ENCODE peak calls at places on chromosomes 2 and 18, in five cellular contexts. G is body of pancreas; X is brain microvascular endothelial cell; T is esophagus squamous epithelium; S is activated CD4-positive, alpha-beta T cell treated with anti-CD3 and anti-CD28 coated beads for 24 hours. P is an unnamed sample.

GRCh38 chr2:173249661-173250641 is 104.7 kb upstream of the CDCA7 start:
- DNase-seq in G (no peak), T (no peak), S (no peak), X (no peak), P (no peak)

GRCh38 chr2:105397959-105398521 is 811 bp downstream of the FHL2 start:
- DNase-seq in X (no peak), S (no peak), G (no peak), T (no peak), P (peak; percentile 36)

GRCh38 chr2:80393996-80394395 is 89.4 kb upstream of the LRRTM1 start:
- DNase-seq in S (no peak), T (no peak), X (no peak), G (no peak), P (no peak)

GRCh38 chr2:37168217-37168981 is 11.6 kb upstream of the EIF2AK2 start:
- DNase-seq in X (peak; percentile 44), T (no peak), S (no peak), G (peak; percentile 24), P (peak; percentile 79)

GRCh38 chr2:136117909-136118818 is at the start of gene CXCR4:
- DNase-seq in S (peak; percentile 68), X (no peak), T (peak; percentile 54), G (peak; percentile 46), P (peak; percentile 90)

GRCh38 chr2:105194022-105194681 is 47.4 kb upstream of the GPR45 start:
- DNase-seq in S (no peak), X (no peak), G (no peak), T (no peak), P (no peak)

GRCh38 chr2:239742377-239742776 is 282.8 kb downstream of the NDUFA10 start:
- DNase-seq in G (no peak), S (no peak), T (no peak), X (no peak), P (no peak)

GRCh38 chr2:207166349-207167128 is 791 bp upstream of the KLF7 start:
- DNase-seq in S (peak; percentile 39), G (peak; percentile 76), T (peak; percentile 29), X (peak; percentile 77), P (peak; percentile 74)

GRCh38 chr2:127081826-127082633 is 24.9 kb downstream of the BIN1 start:
- DNase-seq in T (peak; percentile 13), X (no peak), S (no peak), G (no peak), P (peak; percentile 80)

GRCh38 chr18:45839415-45840395 is 14.2 kb downstream of the SIGLEC15 start:
- DNase-seq in T (no peak), G (peak; percentile 43), X (peak; percentile 71), S (no peak), P (no peak)

GRCh38 chr2:67462741-67463496 is 65.8 kb downstream of the ETAA1 start:
- DNase-seq in G (no peak), X (no peak), T (no peak), S (no peak), P (no peak)

GRCh38 chr2:60555066-60555793 is 1.8 kb upstream of the BCL11A start:
- DNase-seq in G (peak; percentile 76), S (peak; percentile 43), T (no peak), X (no peak), P (peak; percentile 64)

GRCh38 chr18:31275722-31276463 is 42.1 kb upstream of the DSG1 start:
- DNase-seq in S (no peak), G (no peak), X (no peak), T (no peak), P (no peak)

GRCh38 chr2:236177604-236177966 is 9.4 kb upstream of the GBX2 start:
- DNase-seq in S (no peak), T (no peak), X (no peak), G (peak; percentile 47), P (no peak)

GRCh38 chr2:99112617-99113016 is 28.9 kb upstream of the C2orf15 start:
- DNase-seq in T (no peak), S (no peak), X (no peak), G (no peak), P (no peak)

GRCh38 chr2:75458201-75458600 is 102.5 kb downstream of the EVA1A start:
- DNase-seq in X (no peak), G (no peak), S (no peak), T (no peak), P (no peak)

GRCh38 chr2:174750923-174751441 is 13.3 kb downstream of the CHRNA1 start:
- DNase-seq in X (no peak), T (no peak), G (no peak), S (no peak), P (peak; percentile 44)

GRCh38 chr2:236604971-236605734 is 35.5 kb downstream of the ACKR3 start:
- DNase-seq in G (no peak), X (no peak), S (no peak), T (no peak), P (no peak)

P was measured in GM10248.